ENCODE peak calls at places on chromosomes 11 and 22, in six cellular contexts. V is body of pancreas, M is stomach, P is fibroblast of the aortic adventitia, B is HCT116, H is GM13977. S is an unnamed sample.
A peak's percentile ranks its signal among the peaks of the same experiment; 100 is the strongest.

GRCh38 chr11:30788849-30789248 is 202.7 kb upstream of the MPPED2 start:
- DNase-seq in V (no peak), M (no peak), P (no peak), B (no peak), H (no peak), S (no peak)

GRCh38 chr11:3855808-3856491 is 486 bp downstream of the STIM1 start:
- DNase-seq in V (no peak), M (peak; percentile 46), P (no peak), B (no peak), H (no peak), S (peak; percentile 66)

GRCh38 chr11:121194731-121195596 is 93.9 kb downstream of the TECTA start:
- DNase-seq in V (peak; percentile 42), M (peak; percentile 39), P (peak; percentile 78), B (peak; percentile 63), H (peak; percentile 72), S (no peak)

GRCh38 chr22:49929553-49929979 is 11.1 kb downstream of the CRELD2 start:
- DNase-seq in V (peak; percentile 76), M (peak; percentile 81), P (peak; percentile 21), B (no peak), H (peak; percentile 90), S (no peak)

GRCh38 chr11:17415523-17416104 is 27.2 kb upstream of the KCNJ11 start:
- DNase-seq in V (no peak), M (no peak), P (no peak), B (no peak), H (no peak), S (no peak)

GRCh38 chr11:81966340-81966739 is 767.3 kb downstream of the FAM181B start:
- DNase-seq in V (no peak), M (no peak), P (peak; percentile 43), B (no peak), H (no peak), S (no peak)

GRCh38 chr11:107859459-107860239 is 1.1 kb upstream of the SLC35F2 start:
- DNase-seq in V (peak; percentile 38), M (peak; percentile 53), P (peak; percentile 24), B (peak; percentile 37), H (peak; percentile 41), S (no peak)

GRCh38 chr11:35145249-35145648 is 6.3 kb downstream of the CD44 start:
- DNase-seq in V (no peak), M (peak; percentile 50), P (no peak), B (no peak), H (peak; percentile 67), S (no peak)

GRCh38 chr11:68387840-68388239 is 72.7 kb upstream of the PPP6R3 start:
- DNase-seq in V (no peak), M (no peak), P (no peak), B (no peak), H (no peak), S (no peak)

GRCh38 chr11:60912851-60913550 is 957 bp upstream of the TMEM109 start:
- DNase-seq in V (no peak), M (peak; percentile 46), P (no peak), B (no peak), H (no peak), S (no peak)

GRCh38 chr11:28819741-28820140 is 711.6 kb downstream of the METTL15 start:
- DNase-seq in V (no peak), M (no peak), P (no peak), B (no peak), H (no peak), S (no peak)

GRCh38 chr22:25403284-25403606 is 161.2 kb upstream of the GRK3 start:
- DNase-seq in V (no peak), M (no peak), P (no peak), B (no peak), H (no peak), S (no peak)

GRCh38 chr11:68051191-68052136 is 12.6 kb downstream of the TCIRG1 start:
- DNase-seq in V (peak; percentile 23), M (no peak), P (no peak), B (no peak), H (peak; percentile 21), S (no peak)

GRCh38 chr11:60841797-60842687 is at the start of gene CCDC86:
- DNase-seq in V (peak; percentile 96), M (peak; percentile 96), P (peak; percentile 97), B (peak; percentile 91), H (peak; percentile 98), S (peak; percentile 96)

GRCh38 chr11:68338041-68338800 is 25.8 kb downstream of the LRP5 start:
- DNase-seq in V (no peak), M (no peak), P (peak; percentile 44), B (no peak), H (no peak), S (no peak)

GRCh38 chr11:114762437-114762836 is 84.1 kb downstream of the NXPE2 start:
- DNase-seq in V (peak; percentile 55), M (peak; percentile 48), P (peak; percentile 62), B (no peak), H (peak; percentile 37), S (no peak)

GRCh38 chr11:134554106-134554505 is 142.1 kb upstream of the B3GAT1 start:
- DNase-seq in V (no peak), M (no peak), P (no peak), B (no peak), H (no peak), S (no peak)

GRCh38 chr11:70173018-70173417 is 30.1 kb upstream of the FADD start:
- DNase-seq in V (no peak), M (no peak), P (no peak), B (no peak), H (no peak), S (no peak)

GRCh38 chr11:70174846-70175764 is 28.0 kb upstream of the FADD start:
- DNase-seq in V (no peak), M (no peak), P (no peak), B (no peak), H (no peak), S (no peak)

GRCh38 chr11:70182266-70182665 is 20.8 kb upstream of the FADD start:
- DNase-seq in V (no peak), M (no peak), P (no peak), B (no peak), H (no peak), S (no peak)

GRCh38 chr11:70180906-70181305 is 22.2 kb upstream of the FADD start:
- DNase-seq in V (no peak), M (no peak), P (no peak), B (no peak), H (no peak), S (no peak)

DNA sequence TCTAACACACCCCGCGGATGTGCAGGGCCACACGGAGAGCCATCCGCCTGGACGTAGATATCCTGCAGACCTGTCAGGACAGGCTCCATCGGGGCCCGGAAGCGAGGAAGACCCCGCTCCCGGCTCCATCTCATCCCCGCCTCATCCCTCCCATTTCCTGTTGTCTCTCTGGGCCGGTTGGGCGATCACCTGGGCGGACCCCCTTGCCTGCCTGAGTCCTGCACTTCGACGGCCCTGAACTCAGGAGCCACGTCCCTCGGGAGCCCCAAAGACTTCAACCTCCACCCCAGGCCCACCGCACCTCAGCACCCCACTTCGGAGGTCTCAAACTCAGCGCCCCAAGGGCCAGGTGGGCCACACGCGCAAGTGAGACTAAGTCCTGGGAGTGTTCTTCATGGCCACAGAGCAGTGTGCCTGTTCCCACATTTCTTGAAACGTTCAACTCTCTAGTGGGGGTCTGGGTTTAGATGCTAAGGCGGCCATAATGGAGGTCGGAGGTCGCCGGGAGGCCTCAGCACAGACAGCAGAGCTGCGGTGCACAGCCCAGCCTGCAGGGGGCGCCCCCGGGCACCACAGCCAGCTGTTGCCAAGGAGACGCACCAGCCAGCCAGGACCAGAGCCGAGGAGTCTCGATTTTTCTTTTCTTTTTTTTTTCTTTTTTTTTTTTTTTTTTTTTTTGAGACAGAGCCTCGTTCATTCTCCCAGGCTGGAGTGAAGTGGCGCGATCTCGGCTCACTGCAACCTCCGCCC is 26.0 kb upstream of the FADD start:
- DNase-seq in V (no peak), M (peak; percentile 39), P (no peak), B (peak; percentile 16), H (peak; percentile 84), S (no peak)
- TF ChIP-seq CTCF in V (peak; percentile 36), M (no peak), P (peak; percentile 52), B (peak; percentile 89), H (peak; percentile 61), S (peak; percentile 74)

GRCh38 chr22:35928273-35928798 is 100.3 kb downstream of the RBFOX2 start:
- DNase-seq in V (no peak), M (no peak), P (no peak), B (no peak), H (no peak), S (no peak)

DNA sequence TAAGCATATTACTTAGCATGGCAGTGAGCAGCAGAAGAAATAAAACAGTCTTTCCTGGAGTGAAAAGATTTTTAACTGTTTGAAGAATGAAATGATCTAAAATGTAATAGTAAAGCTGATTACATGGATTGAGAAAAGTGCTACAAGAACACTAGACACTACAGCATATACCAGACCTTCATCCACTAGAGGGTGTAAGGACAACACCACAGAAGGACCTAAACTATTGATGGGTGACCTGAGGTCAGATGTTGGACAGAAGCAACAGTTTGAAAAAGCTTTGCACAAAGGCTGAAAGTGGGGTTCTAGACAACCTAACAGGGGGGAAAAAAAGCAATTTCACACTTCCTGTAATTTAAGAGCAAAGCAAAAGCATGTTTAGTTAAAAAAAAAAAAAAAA is 97.7 kb downstream of the RBFOX2 start:
- DNase-seq in V (no peak), M (no peak), P (peak; percentile 89), B (peak; percentile 44), H (peak; percentile 50), S (no peak)
- TF ChIP-seq CTCF in V (peak; percentile 80), M (no peak), P (peak; percentile 78), B (peak; percentile 54), H (peak; percentile 45), S (no peak)

GRCh38 chr11:128879817-128880216 is 11.3 kb upstream of the KCNJ5 start:
- DNase-seq in V (no peak), M (no peak), P (no peak), B (no peak), H (no peak), S (no peak)

GRCh38 chr11:128881221-128881620 is 9.9 kb upstream of the KCNJ5 start:
- DNase-seq in V (no peak), M (no peak), P (no peak), B (no peak), H (no peak), S (no peak)

GRCh38 chr11:128884703-128885338 is 6.3 kb upstream of the KCNJ5 start:
- DNase-seq in V (peak; percentile 80), M (peak; percentile 70), P (peak; percentile 80), B (peak; percentile 63), H (peak; percentile 74), S (no peak)

GRCh38 chr11:128884054-128884453 is 7.1 kb upstream of the KCNJ5 start:
- DNase-seq in V (no peak), M (no peak), P (no peak), B (no peak), H (no peak), S (no peak)

GRCh38 chr11:128882451-128882850 is 8.7 kb upstream of the KCNJ5 start:
- DNase-seq in V (peak; percentile 56), M (no peak), P (no peak), B (no peak), H (no peak), S (no peak)
- TF ChIP-seq CTCF in V (no peak), M (no peak), P (no peak), B (no peak), H (no peak), S (no peak)

DNA sequence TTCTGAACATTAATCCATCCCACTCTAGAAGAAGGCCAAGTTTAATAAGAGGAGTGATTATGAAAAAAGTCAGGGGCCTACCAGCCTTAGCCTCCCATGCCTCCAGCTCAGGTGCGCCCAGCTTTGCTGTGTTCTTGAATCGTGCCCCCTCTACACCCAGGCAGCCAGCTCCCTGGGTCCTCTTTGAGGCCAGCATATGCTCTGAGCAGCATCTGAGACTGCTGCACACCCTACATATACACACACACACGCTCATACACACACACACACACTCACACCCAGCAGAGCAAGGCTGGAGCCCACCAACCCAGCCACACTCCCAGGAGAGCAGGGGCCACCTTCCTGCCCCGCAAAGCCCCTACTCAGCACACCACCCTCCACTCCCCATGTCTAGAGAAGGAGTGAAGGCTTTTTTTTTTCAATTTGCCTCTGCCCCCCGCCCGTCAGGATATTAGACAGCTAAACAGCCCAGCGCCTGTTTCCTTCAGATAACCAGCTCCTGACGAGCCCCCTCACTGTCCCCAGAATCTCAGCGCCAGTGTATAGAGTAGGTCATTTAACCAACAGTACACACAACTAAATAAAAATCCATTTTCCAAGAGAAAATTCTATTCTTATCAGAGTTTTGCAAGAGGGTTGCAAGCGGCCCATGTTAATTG is 121.6 kb downstream of the BUD13 start:
- DNase-seq in V (no peak), M (no peak), P (no peak), B (no peak), H (no peak), S (no peak)
- TF ChIP-seq CTCF in V (no peak), M (no peak), P (no peak), B (no peak), H (no peak), S (no peak)

S was measured in CD14-positive monocyte.